ENCODE peak calls at places on chromosomes 5 and 9, in eight cellular contexts. N is body of pancreas; M is activated naive CD8-positive, alpha-beta T cell treated with anti-CD3 and anti-CD28 coated beads, Interleukin-2, amount 50 U/mL, for 16 hours; A is stimulated activated CD4-positive, alpha-beta T cell treated with anti-CD3 and anti-CD28 coated beads, Interleukin-12 subunit alpha, Interleukin-12 subunit beta, amount 100 ng/mL, for 24 hours; O is EH; V is RKO; E is T-helper 1 cell; J is upper lobe of right lung. C is an unnamed sample.

GRCh38 chr9:32581512-32582143 is 8.7 kb upstream of the NDUFB6 start:
- DNase-seq in N (peak; percentile 40), M (no peak), A (no peak), O (peak; percentile 55), V (peak; percentile 66), E (no peak), J (no peak), C (peak; percentile 47)

GRCh38 chr5:33808699-33809098 is 83.1 kb downstream of the ADAMTS12 start:
- DNase-seq in N (no peak), M (no peak), A (no peak), O (peak; percentile 16), V (no peak), E (no peak), J (no peak), C (peak; percentile 35)

GRCh38 chr5:68759593-68759992 is 334.2 kb upstream of the SLC30A5 start:
- DNase-seq in N (no peak), M (no peak), A (no peak), O (no peak), V (no peak), E (no peak), J (no peak), C (no peak)

GRCh38 chr5:124628721-124629596 is 117.5 kb downstream of the ZNF608 start:
- DNase-seq in N (no peak), M (no peak), A (no peak), O (peak; percentile 97), V (peak; percentile 66), E (no peak), J (no peak), C (peak; percentile 98)

GRCh38 chr5:3007577-3007976 is 256.1 kb upstream of the IRX2 start:
- DNase-seq in N (no peak), M (no peak), A (no peak), O (no peak), V (no peak), E (no peak), J (no peak), C (no peak)

GRCh38 chr9:134324359-134325095 is 1.7 kb upstream of the RXRA start:
- DNase-seq in N (no peak), M (no peak), A (no peak), O (peak; percentile 71), V (peak; percentile 87), E (no peak), J (no peak), C (peak; percentile 37)

GRCh38 chr5:38922199-38922598 is 76.4 kb downstream of the OSMR start:
- DNase-seq in N (peak; percentile 64), M (no peak), A (no peak), O (peak; percentile 65), V (no peak), E (no peak), J (peak; percentile 73), C (peak; percentile 45)

GRCh38 chr9:37916471-37917314 is 12.8 kb upstream of the SLC25A51 start:
- DNase-seq in N (no peak), M (no peak), A (no peak), O (no peak), V (no peak), E (no peak), J (no peak), C (no peak)

GRCh38 chr9:33101104-33101951 is 24.9 kb upstream of the SMU1 start:
- DNase-seq in N (no peak), M (no peak), A (no peak), O (peak; percentile 90), V (peak; percentile 50), E (no peak), J (no peak), C (peak; percentile 96)

GRCh38 chr5:159905496-159905895 is 10.8 kb upstream of the ADRA1B start:
- DNase-seq in N (no peak), M (no peak), A (no peak), O (peak; percentile 94), V (no peak), E (no peak), J (no peak), C (peak; percentile 93)

GRCh38 chr5:149322518-149322917 is 22.8 kb upstream of the GRPEL2 start:
- DNase-seq in N (no peak), M (no peak), A (no peak), O (no peak), V (no peak), E (no peak), J (no peak), C (no peak)

GRCh38 chr9:134663753-134664415 is 22.3 kb downstream of the COL5A1 start:
- DNase-seq in N (no peak), M (no peak), A (no peak), O (peak; percentile 81), V (no peak), E (no peak), J (peak; percentile 40), C (peak; percentile 71)

GRCh38 chr5:150158170-150158949 is 2.7 kb upstream of the PDGFRB start:
- DNase-seq in N (no peak), M (no peak), A (no peak), O (peak; percentile 82), V (no peak), E (no peak), J (no peak), C (peak; percentile 89)

GRCh38 chr5:139696894-139697658 is 48.9 kb downstream of the CXXC5 start:
- DNase-seq in N (peak; percentile 76), M (no peak), A (no peak), O (peak; percentile 97), V (no peak), E (no peak), J (peak; percentile 84), C (peak; percentile 89)

GRCh38 chr9:127801955-127802575 is 617 bp upstream of the FPGS start:
- DNase-seq in N (no peak), M (no peak), A (no peak), O (peak; percentile 18), V (no peak), E (no peak), J (no peak), C (no peak)

GRCh38 chr9:120730661-120731514 is 16.6 kb upstream of the MEGF9 start:
- DNase-seq in N (no peak), M (no peak), A (no peak), O (peak; percentile 91), V (peak; percentile 84), E (no peak), J (peak; percentile 80), C (peak; percentile 93)

GRCh38 chr5:146409081-146409671 is 38.0 kb upstream of the TCERG1 start:
- DNase-seq in N (no peak), M (no peak), A (no peak), O (peak; percentile 45), V (no peak), E (no peak), J (no peak), C (peak; percentile 79)

GRCh38 chr9:133850937-133851336 is 112.8 kb upstream of the SARDH start:
- DNase-seq in N (no peak), M (no peak), A (no peak), O (no peak), V (no peak), E (no peak), J (no peak), C (no peak)

GRCh38 chr9:135043345-135043744 is 44.1 kb upstream of the OLFM1 start:
- DNase-seq in N (no peak), M (no peak), A (no peak), O (no peak), V (no peak), E (no peak), J (peak; percentile 28), C (no peak)

GRCh38 chr5:39765381-39765780 is 340.6 kb upstream of the DAB2 start:
- DNase-seq in N (no peak), M (no peak), A (no peak), O (peak; percentile 75), V (no peak), E (no peak), J (no peak), C (no peak)

GRCh38 chr9:118643118-118643517 is 726.1 kb downstream of the BRINP1 start:
- DNase-seq in N (peak; percentile 34), M (no peak), A (no peak), O (no peak), V (no peak), E (no peak), J (peak; percentile 70), C (peak; percentile 93)

GRCh38 chr9:134566936-134567335 is 74.7 kb upstream of the COL5A1 start:
- DNase-seq in N (no peak), M (no peak), A (no peak), O (no peak), V (no peak), E (no peak), J (peak; percentile 27), C (peak; percentile 39)

GRCh38 chr5:9829621-9830020 is 199.5 kb upstream of the TAS2R1 start:
- DNase-seq in N (no peak), M (no peak), A (no peak), O (peak; percentile 47), V (no peak), E (no peak), J (no peak), C (peak; percentile 7)

GRCh38 chr9:23088932-23089364 is 642.3 kb downstream of the DMRTA1 start:
- DNase-seq in N (no peak), M (no peak), A (no peak), O (no peak), V (no peak), E (no peak), J (no peak), C (no peak)

GRCh38 chr9:16154570-16155078 is 601.8 kb downstream of the CCDC171 start:
- DNase-seq in N (peak; percentile 43), M (peak; percentile 37), A (no peak), O (peak; percentile 23), V (no peak), E (no peak), J (peak; percentile 72), C (peak; percentile 54)

GRCh38 chr5:34991486-34992238 is 56.1 kb downstream of the AGXT2 start:
- DNase-seq in N (no peak), M (no peak), A (no peak), O (no peak), V (no peak), E (no peak), J (no peak), C (peak; percentile 11)

GRCh38 chr9:13139641-13140171 is 139.8 kb downstream of the MPDZ start:
- DNase-seq in N (no peak), M (no peak), A (no peak), O (peak; percentile 93), V (peak; percentile 1), E (no peak), J (no peak), C (peak; percentile 66)

GRCh38 chr9:12730952-12731351 is 37.8 kb downstream of the TYRP1 start:
- DNase-seq in N (no peak), M (no peak), A (no peak), O (no peak), V (no peak), E (no peak), J (no peak), C (no peak)

GRCh38 chr5:147558826-147559225 is 49.0 kb upstream of the DPYSL3 start:
- DNase-seq in N (no peak), M (no peak), A (no peak), O (peak; percentile 81), V (peak; percentile 23), E (no peak), J (no peak), C (peak; percentile 78)

C was measured in RPMI7951.